ENCODE peak calls at places on chromosomes 1 and 21, in five cellular contexts. A is fibroblast of lung, V is adrenal gland, I is mammary epithelial cell, L is uterus. D is an unnamed sample.

GRCh38 chr1:29806646-29807319 is 570.5 kb downstream of the PTPRU start:
- DNase-seq in L (no peak), I (no peak), A (no peak), V (no peak), D (no peak)

GRCh38 chr1:55230654-55231053 is 15.5 kb upstream of the USP24 start:
- DNase-seq in V (no peak), I (no peak), A (no peak), L (no peak), D (no peak)

GRCh38 chr1:232221790-232222499 is 408.0 kb downstream of the SIPA1L2 start:
- DNase-seq in A (no peak), L (no peak), V (no peak), I (peak; percentile 97), D (peak; percentile 99)

GRCh38 chr1:233240839-233241682 is 54.5 kb downstream of the PCNX2 start:
- DNase-seq in A (peak; percentile 64), V (peak; percentile 85), L (peak; percentile 57), I (no peak), D (peak; percentile 31)

GRCh38 chr1:228860911-228861829 is 125.9 kb downstream of the RHOU start:
- DNase-seq in V (peak; percentile 74), L (no peak), A (peak; percentile 79), I (peak; percentile 75), D (peak; percentile 88)

GRCh38 chr1:58251415-58252073 is 295.0 kb downstream of the OMA1 start:
- DNase-seq in A (no peak), L (no peak), I (no peak), V (no peak), D (no peak)

GRCh38 chr1:226920446-226920894 is 19.6 kb upstream of the COQ8A start:
- DNase-seq in V (peak; percentile 97), L (no peak), I (no peak), A (no peak), D (no peak)

GRCh38 chr1:30780409-30780808 is 22.8 kb upstream of the LAPTM5 start:
- DNase-seq in I (no peak), A (no peak), L (no peak), V (no peak), D (no peak)

GRCh38 chr1:25204797-25205441 is 27.4 kb downstream of the SYF2 start:
- DNase-seq in L (no peak), I (peak; percentile 17), V (no peak), A (peak; percentile 68), D (peak; percentile 33)

GRCh38 chr1:177219458-177220390 is 49.0 kb downstream of the BRINP2 start:
- DNase-seq in V (no peak), A (peak; percentile 53), L (no peak), I (no peak), D (peak; percentile 39)

GRCh38 chr1:66353207-66353606 is 180.7 kb upstream of the SGIP1 start:
- DNase-seq in V (no peak), I (no peak), A (no peak), L (no peak), D (no peak)

GRCh38 chr1:21815724-21816311 is 3.8 kb downstream of the LDLRAD2 start:
- DNase-seq in A (no peak), L (no peak), I (no peak), V (no peak), D (no peak)

GRCh38 chr1:52463891-52464290 is 59.5 kb downstream of the PRPF38A start:
- DNase-seq in I (no peak), A (no peak), V (no peak), L (no peak), D (no peak)

GRCh38 chr1:237672748-237673147 is 218.0 kb downstream of the ZP4 start:
- DNase-seq in L (no peak), I (peak; percentile 4), A (peak; percentile 10), V (no peak), D (peak; percentile 5)

GRCh38 chr1:149931212-149931805 is 3.7 kb upstream of the SF3B4 start:
- DNase-seq in I (peak; percentile 52), L (no peak), V (no peak), A (no peak), D (peak; percentile 68)

GRCh38 chr1:205068457-205069035 is 15.7 kb downstream of the TMEM81 start:
- DNase-seq in L (no peak), A (peak; percentile 44), V (no peak), I (no peak), D (no peak)

GRCh38 chr1:27388337-27389005 is 4.0 kb upstream of the GPR3 start:
- DNase-seq in L (peak; percentile 66), A (no peak), I (peak; percentile 53), V (peak; percentile 91), D (peak; percentile 57)

GRCh38 chr1:223717695-223718363 is 5.5 kb downstream of the CAPN2 start:
- DNase-seq in I (no peak), L (no peak), A (no peak), V (no peak), D (peak; percentile 62)

GRCh38 chr1:225911207-225912130 is 12.6 kb downstream of the PYCR2 start:
- DNase-seq in I (no peak), V (peak; percentile 78), A (peak; percentile 41), L (peak; percentile 74), D (no peak)

GRCh38 chr1:75023005-75023404 is 111.2 kb upstream of the LHX8 start:
- DNase-seq in A (no peak), L (no peak), V (no peak), I (no peak), D (no peak)

GRCh38 chr1:60874703-60875102 is 207.7 kb upstream of the NFIA start:
- DNase-seq in L (no peak), V (no peak), A (peak; percentile 48), I (peak; percentile 85), D (peak; percentile 86)

GRCh38 chr1:37342736-37343135 is 131.6 kb upstream of the ZC3H12A start:
- DNase-seq in A (no peak), L (no peak), V (no peak), I (no peak), D (no peak)

GRCh38 chr1:74650561-74650960 is 23.0 kb downstream of the ERICH3 start:
- DNase-seq in I (peak; percentile 63), A (no peak), V (no peak), L (no peak), D (peak; percentile 81)

GRCh38 chr21:42496839-42497202 is 797 bp upstream of the RSPH1 start:
- DNase-seq in I (no peak), L (no peak), V (peak; percentile 80), A (peak; percentile 11), D (no peak)

DNA sequence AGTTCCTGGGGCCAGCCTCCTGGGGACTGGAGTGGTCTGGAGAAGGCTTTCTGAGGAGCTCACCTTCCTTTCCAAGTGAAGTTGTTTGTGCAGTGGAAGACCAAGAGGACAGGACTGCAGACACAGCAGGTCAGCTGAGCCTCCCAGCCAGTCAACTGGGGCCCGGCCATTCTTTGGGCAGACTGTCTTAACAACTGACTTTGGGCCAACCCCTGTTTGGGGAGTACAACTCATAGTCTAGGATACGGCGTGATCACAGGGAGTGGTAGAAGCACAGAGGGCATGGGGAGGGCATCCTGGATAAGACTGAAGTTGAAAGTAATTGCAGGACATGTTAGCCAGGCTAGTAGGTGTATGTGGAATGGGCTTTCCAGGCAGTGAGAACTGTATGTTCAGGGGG is 50.3 kb downstream of the PGM1 start:
- DNase-seq in L (no peak), I (no peak), V (no peak), A (no peak), D (no peak)
- H3K4me3 ChIP-seq in L (no peak overlapping the region), I (no peak overlapping the region), V (no peak overlapping the region), A (no peak overlapping the region), D (no peak overlapping the region)

GRCh38 chr1:156599811-156600210 is 1.5 kb downstream of the GPATCH4 start:
- DNase-seq in L (no peak), I (peak; percentile 26), V (no peak), A (no peak), D (peak; percentile 40)
- TF ChIP-seq CTCF in L (no peak), I (no peak), V (peak; percentile 8), A (no peak), D (peak; percentile 19)

DNA sequence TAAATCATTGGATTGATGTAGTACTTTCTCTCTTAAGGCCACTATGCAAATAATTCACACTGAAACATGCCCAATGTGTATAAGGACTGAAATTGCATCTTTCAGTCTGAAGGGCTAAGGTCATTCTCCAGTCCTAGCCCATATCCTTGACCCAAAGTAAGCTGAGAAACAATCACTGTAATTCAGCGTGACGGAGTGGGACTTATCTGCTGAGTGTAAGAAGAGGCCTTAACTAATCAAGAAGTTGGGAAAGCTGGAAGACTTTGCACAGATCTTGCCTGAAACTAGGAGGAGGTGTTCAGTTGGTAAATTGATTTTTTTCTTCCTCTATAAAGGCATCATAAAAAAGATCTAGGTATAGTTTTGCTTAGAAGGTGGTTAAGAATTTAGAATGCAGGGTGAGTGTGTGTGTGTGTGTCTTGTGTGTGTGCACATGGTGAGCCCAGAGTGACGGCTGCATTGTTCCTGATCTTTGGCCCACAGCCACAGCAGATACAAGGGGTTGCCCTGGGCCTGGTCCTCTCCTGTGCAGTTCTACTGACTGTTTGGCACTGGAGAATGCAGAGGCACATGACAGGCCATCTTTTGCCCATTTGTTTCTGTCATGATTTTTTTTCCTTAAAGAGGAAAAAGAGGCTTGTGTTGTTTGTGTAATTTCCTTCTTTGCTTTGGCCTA is 13.2 kb upstream of the PPP2R5A start:
- DNase-seq in V (no peak), I (no peak), L (no peak), A (no peak), D (no peak)
- H3K36me3 ChIP-seq in V (no peaks in the 10 kb centered on the region), I (no peaks in the 10 kb centered on the region), L (no peaks in the 10 kb centered on the region), A (no peaks in the 10 kb centered on the region), D (no peaks in the 10 kb centered on the region)

DNA sequence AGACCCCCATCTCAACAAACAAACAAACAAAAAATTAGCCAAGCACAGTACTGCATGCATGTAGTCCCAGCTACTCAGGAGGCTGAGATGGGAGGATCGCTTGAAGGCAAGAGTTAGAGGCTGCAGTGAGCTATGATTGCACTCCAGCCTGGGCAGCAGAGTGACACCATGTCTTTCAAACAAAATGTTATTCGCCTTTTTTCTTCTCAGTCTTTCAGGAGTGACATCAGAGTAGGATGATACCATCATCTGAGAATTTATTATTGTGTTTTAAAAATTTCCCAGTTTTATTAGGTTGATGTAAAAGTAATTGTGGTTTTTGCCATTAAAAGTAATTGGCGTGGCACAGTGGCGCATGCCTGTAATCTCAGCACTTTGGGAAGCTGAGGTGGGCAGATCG is 10.8 kb downstream of the PARK7 start:
- DNase-seq in V (no peak), L (no peak), A (no peak), I (no peak), D (no peak)
- H3K4me3 ChIP-seq in V (no peak overlapping the region), L (no peak overlapping the region), A (no peak overlapping the region), I (no peak overlapping the region), D (no peak overlapping the region)

GRCh38 chr1:112715264-112716053 is at the start of gene PPM1J:
- DNase-seq in L (peak; percentile 98), I (peak; percentile 96), V (peak; percentile 99), A (peak; percentile 89), D (peak; percentile 89)
- TF ChIP-seq CTCF in L (no peak), I (no peak), V (peak; percentile 4), A (no peak), D (no peak)

DNA sequence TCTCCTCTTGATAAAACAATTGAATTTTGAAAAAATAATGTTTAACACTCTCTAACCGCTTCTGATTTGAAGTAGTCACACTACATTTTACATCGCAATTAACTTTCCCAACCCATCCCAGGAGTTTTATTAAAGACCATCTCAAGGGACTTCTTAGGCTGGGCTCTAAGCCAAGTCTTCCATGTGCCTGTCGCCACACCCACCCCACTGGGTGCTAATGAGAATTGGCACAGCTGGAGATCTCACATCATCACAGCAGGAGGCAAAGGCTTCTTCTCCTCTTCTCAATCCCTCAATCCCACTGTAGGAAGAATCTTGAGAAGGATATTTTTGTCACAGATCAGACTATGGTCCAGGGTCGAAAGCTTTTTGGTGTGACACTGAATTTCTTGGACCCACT is 328.9 kb downstream of the NUF2 start:
- DNase-seq in I (no peak), L (no peak), V (no peak), A (no peak), D (no peak)
- H3K36me3 ChIP-seq in I (no peaks in the 10 kb centered on the region), L (no peaks in the 10 kb centered on the region), V (no peaks in the 10 kb centered on the region), A (no peaks in the 10 kb centered on the region), D (no peaks in the 10 kb centered on the region)

GRCh38 chr1:203631349-203631748 is 4.7 kb downstream of the ATP2B4 start:
- DNase-seq in I (no peak), V (no peak), L (no peak), A (no peak), D (no peak)
- H3K4me3 ChIP-seq in I (no peak overlapping the region), V (no peak overlapping the region), L (peak overlapping the region; percentile 7), A (peak overlapping the region; percentile 93), D (no peak overlapping the region)